ENCODE peak calls at places on chromosomes 6 and 20, in four cellular contexts. M, T, P and I are unnamed samples. For H3K4me1, the result is how much of the 10 kb centered on the place peaks cover.

GRCh38 chr6:16741112-16742016 is 19.9 kb downstream of the ATXN1 start:
- DNase-seq in M (no peak), T (no peak), P (no peak), I (no peak)

GRCh38 chr20:62019881-62020492 is 45.7 kb downstream of the TAF4 start:
- DNase-seq in M (no peak), T (no peak), P (no peak), I (no peak)

GRCh38 chr6:2165216-2165725 is 80.1 kb downstream of the GMDS start:
- DNase-seq in M (no peak), T (no peak), P (no peak), I (no peak)

GRCh38 chr6:1917628-1918371 is 308.1 kb downstream of the FOXC1 start:
- DNase-seq in M (peak), T (peak), P (no peak), I (no peak)

GRCh38 chr6:25754508-25754907 is at the start of gene SLC17A4:
- DNase-seq in M (no peak), T (no peak), P (no peak), I (no peak)

GRCh38 chr20:53582574-53583351 is 10.9 kb downstream of the ZNF217 start:
- DNase-seq in M (peak), T (no peak), P (no peak), I (no peak)

GRCh38 chr20:24131684-24132083 is 143.1 kb upstream of the GGTLC1 start:
- DNase-seq in M (no peak), T (no peak), P (no peak), I (no peak)

GRCh38 chr6:57324538-57324937 is 7.1 kb downstream of the PRIM2 start:
- DNase-seq in M (no peak), T (no peak), P (no peak), I (no peak)

GRCh38 chr6:167824591-167825041 is 2.1 kb upstream of the AFDN start:
- DNase-seq in M (no peak), T (no peak), P (no peak), I (no peak)

GRCh38 chr20:41413169-41413568 is 46.6 kb upstream of the EMILIN3 start:
- DNase-seq in M (no peak), T (no peak), P (no peak), I (no peak)

GRCh38 chr20:41408131-41408789 is 41.6 kb upstream of the EMILIN3 start:
- DNase-seq in M (no peak), T (no peak), P (peak), I (no peak)

GRCh38 chr20:41408986-41409385 is 42.4 kb upstream of the EMILIN3 start:
- DNase-seq in M (no peak), T (no peak), P (no peak), I (no peak)

GRCh38 chr20:41412324-41412723 is 45.7 kb upstream of the EMILIN3 start:
- DNase-seq in M (no peak), T (no peak), P (no peak), I (no peak)

GRCh38 chr20:41411458-41411857 is 44.8 kb upstream of the EMILIN3 start:
- DNase-seq in M (no peak), T (no peak), P (no peak), I (no peak)
- H3K4me1 ChIP-seq in M (under half), T (under half), P (under half), I (under half)

GRCh38 chr6:46046558-46047169 is 31.0 kb upstream of the CLIC5 start:
- DNase-seq in M (no peak), T (no peak), P (no peak), I (no peak)

GRCh38 chr6:46044876-46045617 is 29.4 kb upstream of the CLIC5 start:
- DNase-seq in M (no peak), T (no peak), P (no peak), I (no peak)

GRCh38 chr6:46040288-46040687 is 24.6 kb upstream of the CLIC5 start:
- DNase-seq in M (no peak), T (no peak), P (no peak), I (no peak)

GRCh38 chr6:46039646-46040045 is 24.0 kb upstream of the CLIC5 start:
- DNase-seq in M (no peak), T (no peak), P (no peak), I (no peak)

DNA sequence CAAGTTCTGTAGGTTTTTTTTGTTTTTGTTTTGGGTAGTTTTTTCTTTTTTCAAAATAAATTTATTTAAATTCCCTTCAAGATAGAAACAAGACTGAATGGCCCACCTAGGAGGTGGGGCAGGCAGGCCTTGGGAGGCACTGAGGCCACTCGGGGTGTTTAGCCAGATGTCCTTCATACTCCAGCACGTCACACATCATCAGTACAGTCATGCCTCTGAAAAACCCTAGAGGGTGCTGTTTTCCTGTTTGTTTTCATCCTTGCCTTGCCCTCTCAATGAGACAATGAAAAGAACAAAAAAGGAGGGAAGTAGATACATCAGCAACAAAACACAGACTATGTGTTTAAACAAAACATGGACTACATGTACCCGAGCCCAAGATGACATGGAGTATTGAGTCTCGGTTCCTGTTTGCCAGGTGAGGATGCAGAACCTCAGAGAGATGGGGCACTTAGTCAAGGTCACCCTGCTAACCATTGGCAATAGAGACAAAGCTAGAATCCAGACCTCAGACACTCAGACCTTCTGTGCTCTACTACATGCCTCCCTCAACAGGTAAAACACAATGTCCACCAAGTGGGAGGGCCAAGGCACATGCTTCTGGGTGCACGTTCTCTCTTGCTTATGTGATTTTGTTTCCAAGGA is 26.8 kb upstream of the CLIC5 start:
- DNase-seq in M (peak), T (no peak), P (no peak), I (no peak)
- TF ChIP-seq SUZ12 in M (no peak), T (no peak), P (no peak), I (no peak)

GRCh38 chr6:37126961-37127360 is 43.0 kb upstream of the PIM1 start:
- DNase-seq in M (no peak), T (no peak), P (no peak), I (no peak)

GRCh38 chr6:37122861-37123260 is 47.1 kb upstream of the PIM1 start:
- DNase-seq in M (no peak), T (no peak), P (no peak), I (no peak)

GRCh38 chr6:37126554-37126906 is 43.4 kb upstream of the PIM1 start:
- DNase-seq in M (no peak), T (no peak), P (no peak), I (no peak)

GRCh38 chr6:37125779-37126553 is 44.0 kb upstream of the PIM1 start:
- DNase-seq in M (peak), T (peak), P (no peak), I (peak)

GRCh38 chr6:37123957-37124729 is 45.8 kb upstream of the PIM1 start:
- DNase-seq in M (no peak), T (no peak), P (no peak), I (no peak)
- H3K4me1 ChIP-seq in M (half or more), T (under half), P (under half), I (under half)

GRCh38 chr20:47673671-47673955 is 111.7 kb downstream of the SULF2 start:
- DNase-seq in M (no peak), T (no peak), P (no peak), I (no peak)
- TF ChIP-seq SUZ12 in M (no peak), T (no peak), P (no peak), I (no peak)

GRCh38 chr6:151904631-151905030 is 97.1 kb downstream of the ESR1 start:
- DNase-seq in M (no peak), T (no peak), P (no peak), I (no peak)
- H3K4me1 ChIP-seq in M (under half), T (under half), P (under half), I (under half)